ENCODE peak calls at places on chromosomes 16 and 17, in four cellular contexts. H is K562; D is activated CD8-positive, alpha-beta memory T cell treated with anti-CD3 and anti-CD28 coated beads for 1 hour; Q is GOT3. F is an unnamed sample.

GRCh38 chr16:50593410-50594139 is 45.4 kb downstream of the NKD1 start:
- DNase-seq in Q (no peak), H (peak), D (no peak), F (no peak)

GRCh38 chr17:17325228-17325627 is 22.1 kb downstream of the NT5M start:
- DNase-seq in H (no peak), D (no peak), Q (no peak), F (no peak)

GRCh38 chr16:74732951-74733350 is 32.3 kb upstream of the MLKL start:
- DNase-seq in D (no peak), Q (no peak), H (no peak), F (no peak)

GRCh38 chr17:34609210-34609609 is 29.8 kb downstream of the TMEM132E start:
- DNase-seq in H (no peak), D (no peak), Q (no peak), F (no peak)

GRCh38 chr17:58006563-58006923 is 503 bp downstream of the SRSF1 start:
- DNase-seq in Q (no peak), H (peak), D (no peak), F (peak)

GRCh38 chr16:67939507-67940435 is 3.1 kb upstream of the PSMB10 start:
- DNase-seq in H (no peak), Q (no peak), D (no peak), F (no peak)

GRCh38 chr17:52170963-52171572 is 12.6 kb upstream of the CA10 start:
- DNase-seq in H (no peak), D (no peak), Q (no peak), F (no peak)

GRCh38 chr17:32551186-32551955 is 64.6 kb downstream of the CDK5R1 start:
- DNase-seq in D (no peak), H (no peak), Q (no peak), F (no peak)

GRCh38 chr17:67442787-67443624 is 65.9 kb downstream of the PITPNC1 start:
- DNase-seq in D (no peak), H (no peak), Q (no peak), F (no peak)

GRCh38 chr16:552171-552570 is 8.0 kb upstream of the PRR35 start:
- DNase-seq in Q (no peak), D (no peak), H (no peak), F (no peak)

GRCh38 chr17:72822358-72823023 is 270.0 kb downstream of the SLC39A11 start:
- DNase-seq in D (no peak), Q (no peak), H (no peak), F (no peak)

GRCh38 chr16:86988920-86989715 is 328.1 kb downstream of the C16orf95 start:
- DNase-seq in H (no peak), D (no peak), Q (no peak), F (no peak)

GRCh38 chr17:2028234-2028614 is 1.7 kb upstream of the DPH1 start:
- DNase-seq in H (no peak), D (no peak), Q (no peak), F (no peak)

GRCh38 chr16:84058664-84059063 is 16.1 kb upstream of the SLC38A8 start:
- DNase-seq in D (no peak), H (no peak), Q (no peak), F (no peak)

GRCh38 chr17:50637829-50638571 is 3.3 kb downstream of the ABCC3 start:
- DNase-seq in D (no peak), H (no peak), Q (no peak), F (no peak)

GRCh38 chr16:31880322-31880979 is 6.8 kb downstream of the ZNF267 start:
- DNase-seq in H (peak), Q (no peak), D (no peak), F (no peak)

GRCh38 chr17:44776628-44777393 is 18.0 kb downstream of the ADAM11 start:
- DNase-seq in H (no peak), D (no peak), Q (no peak), F (no peak)

GRCh38 chr17:81331527-81332043 is 36.5 kb upstream of the SLC38A10 start:
- DNase-seq in D (no peak), H (no peak), Q (no peak), F (no peak)

GRCh38 chr16:86227041-86227440 is 283.3 kb upstream of the FOXF1 start:
- DNase-seq in H (no peak), D (no peak), Q (no peak), F (no peak)

GRCh38 chr17:77147357-77147801 is 6.6 kb downstream of the SEC14L1 start:
- DNase-seq in D (no peak), Q (no peak), H (no peak), F (no peak)

GRCh38 chr17:5516060-5516792 is 29.9 kb downstream of the MIS12 start:
- DNase-seq in H (no peak), D (no peak), Q (peak), F (no peak)

GRCh38 chr16:57112403-57113041 is 20.1 kb downstream of the CPNE2 start:
- DNase-seq in Q (no peak), D (no peak), H (no peak), F (no peak)

GRCh38 chr16:81035975-81036750 is 521 bp downstream of the ATMIN start:
- DNase-seq in H (peak), D (no peak), Q (no peak), F (peak)

GRCh38 chr16:85187002-85187401 is 74.7 kb upstream of the CIBAR2 start:
- DNase-seq in H (no peak), D (no peak), Q (no peak), F (no peak)

GRCh38 chr17:39209317-39210092 is 9.4 kb downstream of the RPL19 start:
- DNase-seq in D (peak), H (peak), Q (no peak), F (peak)

GRCh38 chr17:17159571-17159970 is 46.6 kb downstream of the PLD6 start:
- DNase-seq in D (no peak), H (no peak), Q (no peak), F (no peak)

GRCh38 chr17:81142301-81143199 is 22.8 kb upstream of the PVALEF start:
- DNase-seq in D (peak), Q (no peak), H (peak), F (peak)